ENCODE peak calls at places on chromosomes 16 and 17, in nine cellular contexts. One of them, this sample, is unnamed. For H4K20me1, the result is how much of the 10 kb centered on the place peaks cover.

GRCh38 chr16:30041841-30042240 is 10.8 kb upstream of the TLCD3B start:
- DNase-seq in HCT116: no peak
- DNase-seq in GM23248: peak
- DNase-seq in IMR-90: peak
- DNase-seq in fibroblast of lung: peak
- DNase-seq in neural progenitor cell: no peak
- DNase-seq in H9: no peak
- DNase-seq in mammary epithelial cell: no peak
- DNase-seq in astrocyte: no peak
- DNase-seq in this sample: peak

GRCh38 chr17:28569446-28569845 is 1.9 kb downstream of the PIGS start:
- DNase-seq in mammary epithelial cell: no peak
- DNase-seq in astrocyte: no peak
- DNase-seq in GM23248: no peak
- DNase-seq in fibroblast of lung: no peak
- DNase-seq in neural progenitor cell: no peak
- DNase-seq in H9: no peak
- DNase-seq in IMR-90: no peak
- DNase-seq in HCT116: no peak
- DNase-seq in this sample: no peak

GRCh38 chr17:15091825-15092224 is 173.3 kb downstream of the PMP22 start:
- DNase-seq in HCT116: peak
- DNase-seq in GM23248: peak
- DNase-seq in IMR-90: no peak
- DNase-seq in H9: no peak
- DNase-seq in astrocyte: no peak
- DNase-seq in neural progenitor cell: peak
- DNase-seq in fibroblast of lung: peak
- DNase-seq in mammary epithelial cell: peak
- DNase-seq in this sample: peak

GRCh38 chr17:73410586-73411329 is 99.0 kb upstream of the CDC42EP4 start:
- DNase-seq in IMR-90: no peak
- DNase-seq in H9: peak
- DNase-seq in astrocyte: no peak
- DNase-seq in fibroblast of lung: no peak
- DNase-seq in HCT116: no peak
- DNase-seq in GM23248: no peak
- DNase-seq in mammary epithelial cell: no peak
- DNase-seq in neural progenitor cell: peak
- DNase-seq in this sample: no peak

GRCh38 chr17:1703063-1703462 is 7.1 kb downstream of the TLCD2 start:
- DNase-seq in mammary epithelial cell: no peak
- DNase-seq in H9: no peak
- DNase-seq in GM23248: no peak
- DNase-seq in fibroblast of lung: no peak
- DNase-seq in HCT116: no peak
- DNase-seq in astrocyte: no peak
- DNase-seq in neural progenitor cell: no peak
- DNase-seq in IMR-90: peak
- DNase-seq in this sample: no peak

GRCh38 chr17:83192161-83192788 is 112.9 kb downstream of the METRNL start:
- DNase-seq in neural progenitor cell: no peak
- DNase-seq in HCT116: no peak
- DNase-seq in mammary epithelial cell: no peak
- DNase-seq in fibroblast of lung: peak
- DNase-seq in GM23248: peak
- DNase-seq in H9: no peak
- DNase-seq in astrocyte: no peak
- DNase-seq in IMR-90: peak
- DNase-seq in this sample: no peak

GRCh38 chr16:63938661-63939060 is 1183.2 kb downstream of the CDH11 start:
- DNase-seq in mammary epithelial cell: peak
- DNase-seq in astrocyte: peak
- DNase-seq in GM23248: no peak
- DNase-seq in fibroblast of lung: no peak
- DNase-seq in IMR-90: no peak
- DNase-seq in neural progenitor cell: no peak
- DNase-seq in H9: no peak
- DNase-seq in HCT116: no peak
- DNase-seq in this sample: no peak

GRCh38 chr16:27798241-27798640 is 248.3 kb downstream of the KATNIP start:
- DNase-seq in mammary epithelial cell: no peak
- DNase-seq in astrocyte: no peak
- DNase-seq in neural progenitor cell: no peak
- DNase-seq in HCT116: no peak
- DNase-seq in GM23248: no peak
- DNase-seq in IMR-90: no peak
- DNase-seq in H9: no peak
- DNase-seq in fibroblast of lung: no peak
- DNase-seq in this sample: no peak

GRCh38 chr17:10838682-10839081 is 795 bp upstream of the PIRT start:
- DNase-seq in IMR-90: no peak
- DNase-seq in H9: no peak
- DNase-seq in HCT116: no peak
- DNase-seq in astrocyte: no peak
- DNase-seq in neural progenitor cell: no peak
- DNase-seq in GM23248: no peak
- DNase-seq in mammary epithelial cell: no peak
- DNase-seq in fibroblast of lung: no peak
- DNase-seq in this sample: no peak

GRCh38 chr17:80177986-80178590 is 8.3 kb downstream of the CARD14 start:
- DNase-seq in astrocyte: no peak
- DNase-seq in H9: no peak
- DNase-seq in fibroblast of lung: no peak
- DNase-seq in IMR-90: no peak
- DNase-seq in mammary epithelial cell: no peak
- DNase-seq in GM23248: no peak
- DNase-seq in HCT116: no peak
- DNase-seq in neural progenitor cell: no peak
- DNase-seq in this sample: no peak

GRCh38 chr16:88487920-88488842 is 35.1 kb downstream of the ZFPM1 start:
- DNase-seq in HCT116: no peak
- DNase-seq in astrocyte: no peak
- DNase-seq in mammary epithelial cell: no peak
- DNase-seq in GM23248: no peak
- DNase-seq in H9: no peak
- DNase-seq in neural progenitor cell: no peak
- DNase-seq in fibroblast of lung: no peak
- DNase-seq in IMR-90: no peak
- DNase-seq in this sample: no peak

GRCh38 chr17:73841431-73842060 is 197.3 kb upstream of the SDK2 start:
- DNase-seq in GM23248: peak
- DNase-seq in fibroblast of lung: peak
- DNase-seq in IMR-90: no peak
- DNase-seq in neural progenitor cell: peak
- DNase-seq in HCT116: no peak
- DNase-seq in astrocyte: no peak
- DNase-seq in mammary epithelial cell: no peak
- DNase-seq in H9: peak
- DNase-seq in this sample: peak

GRCh38 chr17:7557825-7558543 is 566 bp upstream of the TNFSF13 start:
- DNase-seq in neural progenitor cell: peak
- DNase-seq in astrocyte: peak
- DNase-seq in mammary epithelial cell: peak
- DNase-seq in GM23248: peak
- DNase-seq in H9: peak
- DNase-seq in IMR-90: peak
- DNase-seq in fibroblast of lung: peak
- DNase-seq in HCT116: no peak
- DNase-seq in this sample: peak

GRCh38 chr16:59527206-59527997 is 793.3 kb upstream of the GOT2 start:
- DNase-seq in IMR-90: peak
- DNase-seq in astrocyte: peak
- DNase-seq in GM23248: no peak
- DNase-seq in neural progenitor cell: no peak
- DNase-seq in HCT116: no peak
- DNase-seq in mammary epithelial cell: peak
- DNase-seq in fibroblast of lung: peak
- DNase-seq in H9: no peak
- DNase-seq in this sample: peak

GRCh38 chr17:32156656-32157055 is 14.4 kb downstream of the RHOT1 start:
- DNase-seq in neural progenitor cell: no peak
- DNase-seq in GM23248: no peak
- DNase-seq in H9: no peak
- DNase-seq in IMR-90: no peak
- DNase-seq in fibroblast of lung: no peak
- DNase-seq in mammary epithelial cell: no peak
- DNase-seq in astrocyte: no peak
- DNase-seq in HCT116: no peak
- DNase-seq in this sample: no peak

GRCh38 chr16:53523126-53523804 is 20.3 kb upstream of the AKTIP start:
- DNase-seq in astrocyte: no peak
- DNase-seq in IMR-90: no peak
- DNase-seq in fibroblast of lung: no peak
- DNase-seq in GM23248: no peak
- DNase-seq in neural progenitor cell: no peak
- DNase-seq in HCT116: no peak
- DNase-seq in mammary epithelial cell: no peak
- DNase-seq in H9: no peak
- DNase-seq in this sample: no peak

GRCh38 chr16:3645108-3645503 is 9.4 kb upstream of the DNASE1 start:
- DNase-seq in IMR-90: no peak
- DNase-seq in HCT116: no peak
- DNase-seq in mammary epithelial cell: no peak
- DNase-seq in H9: no peak
- DNase-seq in astrocyte: no peak
- DNase-seq in neural progenitor cell: no peak
- DNase-seq in GM23248: no peak
- DNase-seq in fibroblast of lung: no peak
- DNase-seq in this sample: no peak

GRCh38 chr16:75919664-75920063 is 193.4 kb upstream of the CPHXL start:
- DNase-seq in fibroblast of lung: peak
- DNase-seq in IMR-90: peak
- DNase-seq in GM23248: no peak
- DNase-seq in H9: no peak
- DNase-seq in astrocyte: no peak
- DNase-seq in mammary epithelial cell: no peak
- DNase-seq in neural progenitor cell: no peak
- DNase-seq in HCT116: no peak
- DNase-seq in this sample: no peak

GRCh38 chr16:1108299-1109252 is 12.5 kb upstream of the C1QTNF8 start:
- DNase-seq in astrocyte: peak
- DNase-seq in GM23248: peak
- DNase-seq in H9: no peak
- DNase-seq in neural progenitor cell: no peak
- DNase-seq in IMR-90: peak
- DNase-seq in mammary epithelial cell: no peak
- DNase-seq in HCT116: no peak
- DNase-seq in fibroblast of lung: peak
- DNase-seq in this sample: peak
- H4K20me1 ChIP-seq in astrocyte: under half
- H4K20me1 ChIP-seq in GM23248: under half
- H4K20me1 ChIP-seq in H9: under half
- H4K20me1 ChIP-seq in neural progenitor cell: under half
- H4K20me1 ChIP-seq in IMR-90: under half
- H4K20me1 ChIP-seq in mammary epithelial cell: under half
- H4K20me1 ChIP-seq in HCT116: under half
- H4K20me1 ChIP-seq in fibroblast of lung: under half
- H4K20me1 ChIP-seq in this sample: under half

DNA sequence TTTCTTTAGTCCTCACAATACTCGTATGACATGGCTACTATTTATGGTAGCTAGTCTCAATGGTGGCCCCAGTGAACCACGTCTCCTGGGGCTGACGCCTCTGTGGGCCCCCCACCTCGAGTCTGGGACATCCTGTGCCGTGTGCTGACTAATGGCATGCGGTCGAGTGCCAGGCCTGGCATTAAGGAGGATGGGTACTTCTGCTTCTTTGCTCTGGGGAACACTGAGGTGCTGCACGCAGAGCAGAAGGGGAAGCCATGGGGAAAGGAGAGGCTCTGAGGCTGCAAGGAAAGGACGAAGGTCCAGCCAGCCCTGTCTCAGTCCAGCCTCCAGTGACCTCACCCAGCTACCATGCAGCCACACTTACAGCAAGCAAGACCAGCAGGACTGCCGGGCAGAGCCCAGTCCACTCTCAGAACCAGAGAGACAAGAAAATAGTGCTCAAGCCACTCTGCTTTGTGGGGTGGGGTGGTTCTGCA is 5.7 kb upstream of the MPRIP start:
- DNase-seq in fibroblast of lung: no peak
- DNase-seq in astrocyte: no peak
- DNase-seq in neural progenitor cell: no peak
- DNase-seq in IMR-90: no peak
- DNase-seq in GM23248: peak
- DNase-seq in H9: no peak
- DNase-seq in HCT116: no peak
- DNase-seq in mammary epithelial cell: no peak
- DNase-seq in this sample: no peak
- H3K9ac ChIP-seq in fibroblast of lung: no peak
- H3K9ac ChIP-seq in astrocyte: no peak
- H3K9ac ChIP-seq in neural progenitor cell: no peak
- H3K9ac ChIP-seq in IMR-90: no peak
- H3K9ac ChIP-seq in GM23248: no peak
- H3K9ac ChIP-seq in H9: no peak
- H3K9ac ChIP-seq in HCT116: no peak
- H3K9ac ChIP-seq in mammary epithelial cell: no peak
- H3K9ac ChIP-seq in this sample: no peak

GRCh38 chr16:57668259-57668563 is at the start of gene ADGRG3:
- DNase-seq in IMR-90: no peak
- DNase-seq in GM23248: no peak
- DNase-seq in fibroblast of lung: no peak
- DNase-seq in astrocyte: no peak
- DNase-seq in neural progenitor cell: no peak
- DNase-seq in HCT116: no peak
- DNase-seq in mammary epithelial cell: no peak
- DNase-seq in H9: no peak
- DNase-seq in this sample: no peak
- H4K20me1 ChIP-seq in IMR-90: under half
- H4K20me1 ChIP-seq in GM23248: under half
- H4K20me1 ChIP-seq in fibroblast of lung: under half
- H4K20me1 ChIP-seq in astrocyte: under half
- H4K20me1 ChIP-seq in neural progenitor cell: under half
- H4K20me1 ChIP-seq in HCT116: under half
- H4K20me1 ChIP-seq in mammary epithelial cell: under half
- H4K20me1 ChIP-seq in H9: under half
- H4K20me1 ChIP-seq in this sample: under half

DNA sequence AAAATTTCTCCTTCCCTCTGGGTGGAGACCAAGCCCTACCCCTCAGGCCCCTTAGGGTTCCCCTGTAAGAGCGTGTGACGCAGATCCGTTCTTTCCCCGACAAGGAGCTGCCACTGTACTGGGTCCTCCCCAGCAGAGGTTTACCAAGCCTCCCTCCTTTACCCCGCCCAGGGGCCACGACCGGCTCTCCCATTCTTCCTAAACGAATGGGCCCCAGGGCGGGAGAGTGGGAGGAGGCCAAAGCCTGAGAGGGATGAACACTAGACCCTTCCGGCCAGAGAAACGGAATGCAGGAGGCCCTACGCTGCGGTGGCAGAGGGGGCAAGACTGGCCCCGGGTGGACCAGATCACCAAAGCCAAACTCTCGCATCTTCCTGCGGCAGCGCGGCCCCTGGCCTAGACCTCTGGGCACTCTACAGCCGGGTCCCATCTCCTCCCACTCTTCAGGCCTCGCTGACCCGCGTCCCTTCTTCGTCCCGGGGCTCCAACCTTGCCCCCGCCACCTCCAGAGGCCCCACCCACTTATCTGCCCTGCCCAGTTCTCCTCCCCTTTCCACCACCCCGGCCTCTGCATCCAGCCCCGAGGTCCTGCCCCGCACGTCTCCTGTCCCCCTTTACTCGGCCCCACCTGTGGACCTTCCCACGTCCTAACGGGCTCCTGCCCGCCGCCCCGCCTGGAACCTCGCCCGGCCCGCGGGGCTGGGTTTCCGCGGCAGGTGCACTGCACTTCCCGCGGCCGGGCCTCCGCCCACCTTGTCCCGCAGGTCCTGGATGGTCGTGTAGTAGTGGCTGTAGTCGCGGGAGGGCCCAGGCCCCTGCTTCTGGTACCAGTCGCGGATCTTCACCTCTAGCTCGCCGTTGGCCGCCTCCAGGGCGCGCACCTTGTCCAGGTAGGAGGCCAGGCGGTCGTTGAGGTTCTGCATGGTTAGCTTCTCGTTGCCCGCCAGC is 758 bp downstream of the KRT19 start:
- DNase-seq in fibroblast of lung: no peak
- DNase-seq in neural progenitor cell: peak
- DNase-seq in GM23248: peak
- DNase-seq in mammary epithelial cell: no peak
- DNase-seq in H9: peak
- DNase-seq in HCT116: no peak
- DNase-seq in IMR-90: no peak
- DNase-seq in astrocyte: no peak
- DNase-seq in this sample: no peak
- H3K9ac ChIP-seq in fibroblast of lung: no peak
- H3K9ac ChIP-seq in neural progenitor cell: peak
- H3K9ac ChIP-seq in GM23248: peak
- H3K9ac ChIP-seq in mammary epithelial cell: no peak
- H3K9ac ChIP-seq in H9: peak
- H3K9ac ChIP-seq in HCT116: peak
- H3K9ac ChIP-seq in IMR-90: no peak
- H3K9ac ChIP-seq in astrocyte: peak
- H3K9ac ChIP-seq in this sample: peak

This sample was measured in PC-3.